ENCODE peak calls at places on chromosomes 3 and 15, in six cellular contexts. One of them, this sample, is unnamed.

GRCh38 chr3:45509038-45509767 is 85.3 kb upstream of the LIMD1 start:
- DNase-seq in mesothelial cell of epicardium: no peak
- DNase-seq in glutamatergic neuron: no peak
- DNase-seq in right lobe of liver: no peak
- DNase-seq in HFFc6: peak; percentile 93
- DNase-seq in transverse colon: no peak
- DNase-seq in this sample: no peak

GRCh38 chr3:156373095-156373494 is 181.8 kb downstream of the SSR3 start:
- DNase-seq in mesothelial cell of epicardium: no peak
- DNase-seq in glutamatergic neuron: no peak
- DNase-seq in right lobe of liver: no peak
- DNase-seq in transverse colon: no peak
- DNase-seq in HFFc6: no peak
- DNase-seq in this sample: no peak

GRCh38 chr3:186057594-186057993 is 51.3 kb downstream of the ETV5 start:
- DNase-seq in mesothelial cell of epicardium: no peak
- DNase-seq in HFFc6: peak; percentile 77
- DNase-seq in right lobe of liver: no peak
- DNase-seq in transverse colon: no peak
- DNase-seq in glutamatergic neuron: no peak
- DNase-seq in this sample: peak; percentile 10

GRCh38 chr3:11411956-11412355 is 139.8 kb downstream of the ATG7 start:
- DNase-seq in HFFc6: no peak
- DNase-seq in mesothelial cell of epicardium: no peak
- DNase-seq in transverse colon: no peak
- DNase-seq in right lobe of liver: no peak
- DNase-seq in glutamatergic neuron: no peak
- DNase-seq in this sample: no peak

GRCh38 chr3:31066999-31067398 is 172.5 kb upstream of the GADL1 start:
- DNase-seq in right lobe of liver: no peak
- DNase-seq in glutamatergic neuron: no peak
- DNase-seq in mesothelial cell of epicardium: no peak
- DNase-seq in transverse colon: no peak
- DNase-seq in HFFc6: peak; percentile 95
- DNase-seq in this sample: no peak

GRCh38 chr15:70357453-70357852 is 259.7 kb upstream of the TLE3 start:
- DNase-seq in glutamatergic neuron: no peak
- DNase-seq in mesothelial cell of epicardium: no peak
- DNase-seq in HFFc6: no peak
- DNase-seq in right lobe of liver: no peak
- DNase-seq in transverse colon: no peak
- DNase-seq in this sample: no peak

GRCh38 chr3:67245545-67245944 is 247.4 kb downstream of the KBTBD8 start:
- DNase-seq in transverse colon: no peak
- DNase-seq in mesothelial cell of epicardium: no peak
- DNase-seq in right lobe of liver: no peak
- DNase-seq in HFFc6: no peak
- DNase-seq in glutamatergic neuron: no peak
- DNase-seq in this sample: no peak

GRCh38 chr3:13122101-13123055 is 49.1 kb upstream of the IQSEC1 start:
- DNase-seq in transverse colon: no peak
- DNase-seq in glutamatergic neuron: no peak
- DNase-seq in HFFc6: no peak
- DNase-seq in right lobe of liver: peak; percentile 31
- DNase-seq in mesothelial cell of epicardium: no peak
- DNase-seq in this sample: no peak

GRCh38 chr3:197331131-197331530 is 32.7 kb upstream of the DLG1 start:
- DNase-seq in HFFc6: no peak
- DNase-seq in right lobe of liver: no peak
- DNase-seq in transverse colon: no peak
- DNase-seq in glutamatergic neuron: no peak
- DNase-seq in mesothelial cell of epicardium: no peak
- DNase-seq in this sample: no peak

GRCh38 chr15:100726426-100727190 is 124.2 kb downstream of the ASB7 start:
- DNase-seq in transverse colon: no peak
- DNase-seq in HFFc6: no peak
- DNase-seq in right lobe of liver: no peak
- DNase-seq in glutamatergic neuron: no peak
- DNase-seq in mesothelial cell of epicardium: no peak
- DNase-seq in this sample: no peak

GRCh38 chr15:66619152-66619903 is 53.5 kb upstream of the LCTL start:
- DNase-seq in transverse colon: peak; percentile 84
- DNase-seq in mesothelial cell of epicardium: no peak
- DNase-seq in HFFc6: peak; percentile 63
- DNase-seq in glutamatergic neuron: peak; percentile 85
- DNase-seq in right lobe of liver: peak; percentile 84
- DNase-seq in this sample: peak; percentile 38

GRCh38 chr3:185874119-185874518 is 49.3 kb upstream of the IGF2BP2 start:
- DNase-seq in transverse colon: no peak
- DNase-seq in glutamatergic neuron: no peak
- DNase-seq in HFFc6: no peak
- DNase-seq in mesothelial cell of epicardium: no peak
- DNase-seq in right lobe of liver: no peak
- DNase-seq in this sample: no peak

GRCh38 chr3:140630866-140631265 is 47.0 kb upstream of the TRIM42 start:
- DNase-seq in glutamatergic neuron: no peak
- DNase-seq in transverse colon: no peak
- DNase-seq in right lobe of liver: no peak
- DNase-seq in mesothelial cell of epicardium: no peak
- DNase-seq in HFFc6: no peak
- DNase-seq in this sample: no peak

GRCh38 chr3:49454898-49455681 is 15.0 kb upstream of the DAG1 start:
- DNase-seq in transverse colon: no peak
- DNase-seq in HFFc6: no peak
- DNase-seq in glutamatergic neuron: peak; percentile 77
- DNase-seq in mesothelial cell of epicardium: no peak
- DNase-seq in right lobe of liver: no peak
- DNase-seq in this sample: no peak

GRCh38 chr3:40054568-40055222 is 245.3 kb downstream of the MYRIP start:
- DNase-seq in transverse colon: no peak
- DNase-seq in glutamatergic neuron: no peak
- DNase-seq in mesothelial cell of epicardium: no peak
- DNase-seq in HFFc6: peak; percentile 74
- DNase-seq in right lobe of liver: no peak
- DNase-seq in this sample: no peak

GRCh38 chr15:101127503-101128076 is 124.3 kb downstream of the CHSY1 start:
- DNase-seq in glutamatergic neuron: no peak
- DNase-seq in right lobe of liver: no peak
- DNase-seq in HFFc6: peak; percentile 82
- DNase-seq in transverse colon: peak; percentile 75
- DNase-seq in mesothelial cell of epicardium: peak; percentile 46
- DNase-seq in this sample: peak; percentile 32

GRCh38 chr3:167983583-167983982 is 112.1 kb downstream of the GOLIM4 start:
- DNase-seq in mesothelial cell of epicardium: no peak
- DNase-seq in transverse colon: no peak
- DNase-seq in HFFc6: no peak
- DNase-seq in glutamatergic neuron: no peak
- DNase-seq in right lobe of liver: no peak
- DNase-seq in this sample: no peak

GRCh38 chr3:177679568-177680441 is 482.5 kb upstream of the TBL1XR1 start:
- DNase-seq in HFFc6: peak; percentile 8
- DNase-seq in right lobe of liver: no peak
- DNase-seq in mesothelial cell of epicardium: no peak
- DNase-seq in transverse colon: no peak
- DNase-seq in glutamatergic neuron: no peak
- DNase-seq in this sample: no peak

GRCh38 chr15:47742334-47742733 is 25.0 kb downstream of the SEMA6D start:
- DNase-seq in mesothelial cell of epicardium: no peak
- DNase-seq in glutamatergic neuron: no peak
- DNase-seq in HFFc6: no peak
- DNase-seq in right lobe of liver: no peak
- DNase-seq in transverse colon: no peak
- DNase-seq in this sample: no peak

DNA sequence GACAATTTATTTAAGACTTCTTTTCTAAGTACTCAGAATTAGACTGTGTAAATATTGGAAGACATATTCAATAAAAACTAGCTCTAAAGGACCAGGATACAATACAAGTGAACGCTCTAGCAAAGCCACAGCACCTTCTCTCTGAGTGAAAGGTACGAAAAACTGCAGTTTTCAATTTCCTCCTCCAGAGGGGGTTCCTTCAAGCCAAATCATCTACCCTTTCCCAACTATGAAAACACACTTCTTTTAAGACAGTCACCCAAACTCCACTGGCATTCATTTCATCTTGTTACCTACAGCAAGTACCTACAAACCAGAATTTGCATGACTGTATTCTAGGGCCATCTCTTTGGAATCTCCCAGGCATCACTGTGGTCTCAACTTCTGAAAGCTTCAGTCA is 165.8 kb downstream of the ERC2 start:
- DNase-seq in right lobe of liver: no peak
- DNase-seq in transverse colon: no peak
- DNase-seq in glutamatergic neuron: no peak
- DNase-seq in mesothelial cell of epicardium: no peak
- DNase-seq in HFFc6: no peak
- DNase-seq in this sample: no peak
- TF ChIP-seq CTCF in right lobe of liver: peak; percentile 16
- TF ChIP-seq CTCF in transverse colon: no peak
- TF ChIP-seq CTCF in glutamatergic neuron: peak; percentile 21
- TF ChIP-seq CTCF in mesothelial cell of epicardium: peak; percentile 30
- TF ChIP-seq CTCF in HFFc6: no peak
- TF ChIP-seq CTCF in this sample: no peak

DNA sequence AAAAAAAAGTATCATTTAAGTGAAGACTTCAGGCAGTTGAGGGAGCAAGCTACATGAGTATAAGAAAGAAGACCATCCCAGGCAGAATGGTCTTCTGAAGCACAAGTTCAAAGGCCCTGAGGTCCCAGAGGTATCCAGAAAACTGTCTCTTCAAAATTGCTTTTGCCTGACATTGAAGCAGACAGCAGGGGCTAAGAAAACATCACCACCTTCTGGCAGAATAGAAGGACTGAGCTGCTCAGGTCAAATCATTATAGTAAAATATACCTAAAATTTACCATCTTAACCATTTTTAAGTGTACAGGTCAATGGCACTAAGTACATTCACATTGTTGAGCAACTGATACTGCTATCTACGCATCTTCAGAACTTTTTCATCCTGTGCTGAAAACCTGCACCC is 16.4 kb downstream of the GPR160 start:
- DNase-seq in glutamatergic neuron: no peak
- DNase-seq in mesothelial cell of epicardium: no peak
- DNase-seq in right lobe of liver: no peak
- DNase-seq in HFFc6: no peak
- DNase-seq in transverse colon: no peak
- DNase-seq in this sample: no peak
- TF ChIP-seq CTCF in glutamatergic neuron: no peak
- TF ChIP-seq CTCF in mesothelial cell of epicardium: no peak
- TF ChIP-seq CTCF in right lobe of liver: peak; percentile 23
- TF ChIP-seq CTCF in HFFc6: peak; percentile 63
- TF ChIP-seq CTCF in transverse colon: no peak
- TF ChIP-seq CTCF in this sample: no peak

GRCh38 chr3:51710631-51711351 is 3.9 kb downstream of the GRM2 start:
- DNase-seq in HFFc6: no peak
- DNase-seq in right lobe of liver: peak; percentile 34
- DNase-seq in glutamatergic neuron: no peak
- DNase-seq in transverse colon: peak; percentile 3
- DNase-seq in mesothelial cell of epicardium: no peak
- DNase-seq in this sample: no peak
- TF ChIP-seq CTCF in HFFc6: peak; percentile 39
- TF ChIP-seq CTCF in right lobe of liver: no peak
- TF ChIP-seq CTCF in glutamatergic neuron: no peak
- TF ChIP-seq CTCF in transverse colon: no peak
- TF ChIP-seq CTCF in mesothelial cell of epicardium: no peak
- TF ChIP-seq CTCF in this sample: no peak

DNA sequence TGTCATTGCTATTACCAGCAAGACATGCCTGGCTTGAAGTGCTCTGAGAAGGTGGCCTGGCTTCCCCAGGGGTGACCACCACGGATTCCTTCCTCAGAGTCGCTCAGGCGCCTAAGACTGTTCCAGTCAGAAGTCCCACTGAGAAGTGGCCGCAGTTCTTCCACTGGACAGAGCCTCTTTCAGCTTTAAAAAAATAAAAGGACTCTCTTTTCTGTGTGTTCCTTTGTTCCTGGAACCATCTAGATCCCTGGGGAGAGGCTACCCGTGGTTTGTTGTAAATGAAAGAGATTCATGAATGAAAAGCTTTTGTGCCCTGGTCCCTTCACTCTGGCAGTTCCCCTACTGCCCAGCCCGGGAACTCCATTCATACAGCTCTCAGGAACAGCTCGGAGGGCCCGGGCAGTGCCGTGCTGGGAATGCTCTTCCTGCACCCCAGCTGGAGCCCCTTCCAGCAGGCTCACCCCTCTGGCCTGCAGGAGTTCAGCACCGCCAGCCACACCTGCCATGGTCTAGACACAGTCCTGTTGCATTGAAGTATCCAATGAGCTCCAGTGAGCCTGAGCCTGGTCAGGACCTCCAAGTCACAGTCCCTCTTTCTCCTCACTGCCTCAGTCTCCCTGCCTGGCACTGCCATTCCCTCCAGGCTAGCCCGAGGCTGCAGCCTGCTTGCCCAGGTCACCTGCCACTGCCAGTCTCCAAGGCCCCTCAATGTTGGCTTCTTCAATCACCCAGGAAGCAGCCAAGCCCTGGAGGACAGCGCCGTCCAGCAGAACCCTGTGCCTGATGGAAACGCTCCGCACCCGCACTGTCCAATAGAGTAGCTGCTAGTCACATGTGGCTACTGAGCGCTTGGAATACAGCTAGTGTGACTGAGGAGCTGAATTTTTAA is 75.4 kb downstream of the XXYLT1 start:
- DNase-seq in glutamatergic neuron: peak; percentile 33
- DNase-seq in mesothelial cell of epicardium: no peak
- DNase-seq in HFFc6: no peak
- DNase-seq in right lobe of liver: no peak
- DNase-seq in transverse colon: no peak
- DNase-seq in this sample: no peak
- TF ChIP-seq CTCF in glutamatergic neuron: peak; percentile 1
- TF ChIP-seq CTCF in mesothelial cell of epicardium: no peak
- TF ChIP-seq CTCF in HFFc6: no peak
- TF ChIP-seq CTCF in right lobe of liver: no peak
- TF ChIP-seq CTCF in transverse colon: no peak
- TF ChIP-seq CTCF in this sample: no peak

DNA sequence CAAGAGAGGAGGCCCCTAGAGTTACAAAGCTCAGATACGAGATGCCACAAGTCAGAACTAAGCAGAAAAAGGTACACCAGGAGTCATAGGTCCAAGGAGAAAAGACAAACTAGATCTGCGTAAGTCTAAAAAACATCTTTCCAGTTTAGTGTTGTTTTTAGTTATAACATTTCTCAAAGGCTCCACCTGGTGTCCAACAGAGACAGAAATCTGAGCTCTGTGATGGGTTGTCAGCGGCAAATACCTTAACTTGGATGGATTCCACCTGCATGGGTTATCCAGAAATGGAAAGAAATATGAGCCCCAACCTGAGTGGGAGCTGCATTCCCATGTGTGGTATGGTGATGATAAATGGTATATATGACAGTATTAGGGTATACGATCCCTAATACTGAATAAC is 238.6 kb upstream of the CHRM5 start:
- DNase-seq in mesothelial cell of epicardium: no peak
- DNase-seq in HFFc6: no peak
- DNase-seq in transverse colon: no peak
- DNase-seq in right lobe of liver: no peak
- DNase-seq in glutamatergic neuron: no peak
- DNase-seq in this sample: no peak
- TF ChIP-seq CTCF in mesothelial cell of epicardium: peak; percentile 28
- TF ChIP-seq CTCF in HFFc6: peak; percentile 66
- TF ChIP-seq CTCF in transverse colon: no peak
- TF ChIP-seq CTCF in right lobe of liver: no peak
- TF ChIP-seq CTCF in glutamatergic neuron: no peak
- TF ChIP-seq CTCF in this sample: no peak